ENCODE peak calls at places on chromosomes 13 and 19, in four cellular contexts. Z is HepG2, V is K562, X is H1. E is an unnamed sample.

GRCh38 chr13:114124486-114124885 is 7.9 kb downstream of the RASA3 start:
- DNase-seq in Z (no peak), V (no peak), X (no peak), E (no peak)

GRCh38 chr19:39388657-39389056 is 2.2 kb downstream of the PAF1 start:
- DNase-seq in Z (no peak), V (no peak), X (no peak), E (no peak)

GRCh38 chr13:98315466-98315865 is 138.4 kb upstream of the RNF113B start:
- DNase-seq in Z (no peak), V (no peak), X (no peak), E (no peak)

GRCh38 chr19:55086730-55087541 is 11.3 kb downstream of the EPS8L1 start:
- DNase-seq in Z (no peak), V (peak; percentile 26), X (peak; percentile 99), E (no peak)

GRCh38 chr13:44803390-44803789 is 185.9 kb downstream of the NUFIP1 start:
- DNase-seq in Z (no peak), V (no peak), X (no peak), E (no peak)

GRCh38 chr19:42628411-42629135 is 33.8 kb upstream of the CEACAM8 start:
- DNase-seq in Z (no peak), V (no peak), X (no peak), E (no peak)

GRCh38 chr19:54662730-54663129 is at the start of gene LILRB4:
- DNase-seq in Z (no peak), V (no peak), X (no peak), E (no peak)

GRCh38 chr13:98466634-98467236 is 110.2 kb downstream of the STK24 start:
- DNase-seq in Z (peak; percentile 43), V (peak; percentile 63), X (peak; percentile 94), E (no peak)

GRCh38 chr19:53606031-53606430 is 25.8 kb upstream of the DPRX start:
- DNase-seq in Z (no peak), V (no peak), X (no peak), E (no peak)

GRCh38 chr19:49140951-49141350 is 14.2 kb downstream of the HRC start:
- DNase-seq in Z (no peak), V (no peak), X (no peak), E (no peak)

GRCh38 chr19:54577334-54577733 is 3.7 kb downstream of the LILRA2 start:
- DNase-seq in Z (no peak), V (no peak), X (no peak), E (no peak)

GRCh38 chr13:98606296-98606695 is 29.4 kb upstream of the STK24 start:
- DNase-seq in Z (no peak), V (no peak), X (no peak), E (no peak)

GRCh38 chr13:43865892-43866291 is 13.6 kb downstream of the CCDC122 start:
- DNase-seq in Z (no peak), V (no peak), X (no peak), E (peak; percentile 43)

GRCh38 chr19:51365211-51366049 is 758 bp downstream of the ETFB start:
- DNase-seq in Z (peak; percentile 95), V (peak; percentile 49), X (no peak), E (no peak)

GRCh38 chr13:84973661-84974060 is 825.6 kb downstream of the SLITRK6 start:
- DNase-seq in Z (no peak), V (no peak), X (no peak), E (no peak)

GRCh38 chr13:27341616-27342015 is 71.0 kb downstream of the RASL11A start:
- DNase-seq in Z (no peak), V (peak; percentile 14), X (no peak), E (no peak)

GRCh38 chr19:5678071-5678682 is 2.1 kb downstream of the MICOS13 start:
- DNase-seq in Z (no peak), V (no peak), X (no peak), E (no peak)

GRCh38 chr19:10118960-10119359 is 739 bp downstream of the EIF3G start:
- DNase-seq in Z (no peak), V (no peak), X (no peak), E (no peak)

GRCh38 chr13:97367427-97367826 is 66.5 kb upstream of the RAP2A start:
- DNase-seq in Z (no peak), V (no peak), X (no peak), E (no peak)

GRCh38 chr19:16382775-16383543 is 58.3 kb downstream of the KLF2 start:
- DNase-seq in Z (peak; percentile 36), V (peak; percentile 75), X (peak; percentile 91), E (peak; percentile 56)

GRCh38 chr19:10417598-10418280 is 2.6 kb upstream of the PDE4A start:
- DNase-seq in Z (no peak), V (no peak), X (peak; percentile 77), E (no peak)

GRCh38 chr13:39561971-39562370 is 41.0 kb downstream of the LHFPL6 start:
- DNase-seq in Z (no peak), V (no peak), X (no peak), E (no peak)

GRCh38 chr13:48542581-48543341 is 9.9 kb upstream of the RCBTB2 start:
- DNase-seq in Z (peak; percentile 23), V (no peak), X (peak; percentile 49), E (no peak)

GRCh38 chr13:87887459-87888123 is 216.4 kb downstream of the SLITRK5 start:
- DNase-seq in Z (no peak), V (no peak), X (no peak), E (no peak)

GRCh38 chr13:84339456-84339855 is 457.2 kb upstream of the SLITRK1 start:
- DNase-seq in Z (no peak), V (no peak), X (no peak), E (no peak)

GRCh38 chr19:40598918-40599307 is 2.3 kb upstream of the LTBP4 start:
- DNase-seq in Z (no peak), V (no peak), X (no peak), E (no peak)

GRCh38 chr19:18733196-18733647 is 49.7 kb downstream of the CRTC1 start:
- DNase-seq in Z (peak; percentile 18), V (no peak), X (no peak), E (no peak)

GRCh38 chr19:33641261-33641660 is 19.5 kb downstream of the CHST8 start:
- DNase-seq in Z (no peak), V (no peak), X (no peak), E (no peak)

GRCh38 chr13:21970918-21971317 is 300.0 kb downstream of the FGF9 start:
- DNase-seq in Z (no peak), V (no peak), X (no peak), E (no peak)

GRCh38 chr19:34308381-34309367 is 54.3 kb downstream of the GARRE1 start:
- DNase-seq in Z (no peak), V (no peak), X (no peak), E (no peak)

GRCh38 chr13:105410602-105411001 is 1124.9 kb downstream of the EFNB2 start:
- DNase-seq in Z (peak; percentile 7), V (peak; percentile 8), X (peak; percentile 92), E (peak; percentile 23)

GRCh38 chr19:6010107-6010506 is 32.2 kb upstream of the RANBP3 start:
- DNase-seq in Z (no peak), V (no peak), X (no peak), E (no peak)

GRCh38 chr19:19260417-19260816 is 12.7 kb downstream of the TM6SF2 start:
- DNase-seq in Z (no peak), V (no peak), X (no peak), E (no peak)

GRCh38 chr19:45011959-45012358 is 10.7 kb downstream of the RELB start:
- DNase-seq in Z (no peak), V (no peak), X (no peak), E (no peak)

GRCh38 chr19:46866407-46867132 is 5.8 kb downstream of the ARHGAP35 start:
- DNase-seq in Z (peak; percentile 57), V (no peak), X (no peak), E (no peak)

GRCh38 chr19:46861691-46862503 is 1.1 kb downstream of the ARHGAP35 start:
- DNase-seq in Z (no peak), V (no peak), X (no peak), E (no peak)

GRCh38 chr19:46862504-46862835 is 1.7 kb downstream of the ARHGAP35 start:
- DNase-seq in Z (no peak), V (no peak), X (no peak), E (no peak)

GRCh38 chr19:46862974-46863632 is 2.3 kb downstream of the ARHGAP35 start:
- DNase-seq in Z (no peak), V (no peak), X (no peak), E (no peak)

DNA sequence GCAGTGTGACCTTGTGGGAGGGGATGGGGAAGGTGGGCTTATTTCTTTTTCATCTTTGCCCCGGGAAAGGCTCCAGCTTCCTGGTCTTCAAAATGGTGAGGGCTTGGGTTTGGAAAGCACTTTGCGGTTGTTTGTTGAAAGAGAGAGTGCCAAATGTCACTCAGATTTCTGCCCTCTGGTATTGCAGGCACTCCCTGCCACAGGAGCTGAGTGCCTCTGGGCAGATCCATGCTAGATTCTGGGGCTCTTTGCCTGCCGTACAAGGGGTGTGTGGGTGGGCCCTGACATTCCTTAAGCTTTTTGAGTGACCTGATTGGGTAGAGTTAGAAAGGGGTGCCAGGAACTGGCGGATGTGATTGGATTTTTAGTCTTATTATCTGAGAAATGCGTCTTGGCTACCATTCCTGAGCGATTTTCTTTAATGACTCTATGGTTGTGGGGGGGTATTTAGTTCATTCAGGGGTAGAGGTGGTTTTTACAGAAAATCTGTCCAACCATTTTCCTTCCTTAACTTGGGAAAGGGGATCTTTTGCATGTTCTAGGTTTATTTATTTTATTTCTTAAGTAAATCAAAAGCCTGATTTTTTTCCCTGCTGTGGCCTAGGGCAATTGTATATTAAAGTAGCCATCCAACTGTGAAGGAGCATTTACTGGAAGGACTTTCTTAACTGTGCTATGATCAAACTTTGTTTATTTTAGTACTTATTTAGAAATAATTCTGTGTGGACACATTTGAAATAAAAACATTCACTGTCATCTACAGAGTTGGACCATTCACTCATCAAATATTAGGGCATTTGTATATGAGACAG is 3.2 kb downstream of the ARHGAP35 start:
- DNase-seq in Z (peak; percentile 66), V (no peak), X (peak; percentile 65), E (no peak)
- H3K9ac ChIP-seq in Z (peak overlapping the region; percentile 94), V (peak overlapping the region; percentile 78), X (no peak overlapping the region), E (no peak overlapping the region)

DNA sequence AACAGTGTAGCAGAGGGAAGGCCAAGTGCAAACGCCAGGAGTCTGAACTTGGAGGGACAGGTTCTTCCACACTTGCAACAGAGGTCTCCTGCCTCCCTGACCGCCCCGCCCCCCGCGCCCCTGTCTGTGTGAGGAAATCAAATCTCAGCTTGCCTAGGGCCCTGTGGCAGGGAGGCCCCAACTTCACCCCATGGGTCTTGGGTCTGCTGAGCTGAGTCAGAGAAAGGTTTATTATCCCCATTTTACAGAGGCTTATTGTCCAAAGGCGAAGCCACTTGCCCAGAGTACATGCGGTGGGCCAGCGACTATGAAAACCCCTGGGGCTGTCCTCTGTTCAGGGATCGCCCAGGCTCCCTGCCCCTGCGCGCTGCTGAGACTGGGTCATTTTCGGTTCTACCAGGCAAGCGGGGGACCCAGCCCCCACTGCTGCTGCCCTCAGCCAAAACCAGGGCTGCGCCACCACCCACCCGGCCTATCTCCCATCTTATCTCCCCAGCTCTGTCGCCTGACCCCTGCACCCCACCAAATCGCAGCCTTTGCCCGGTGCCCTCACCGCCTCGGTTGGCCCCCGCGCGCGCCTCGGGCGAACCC is 956 bp upstream of the CERS4 start:
- DNase-seq in Z (no peak), V (no peak), X (peak; percentile 63), E (no peak)
- TF ChIP-seq SRF in Z (no peak), V (no peak), X (no peak), E (no peak)

GRCh38 chr19:38386300-38386967 is 1.4 kb downstream of the GGN start:
- DNase-seq in Z (no peak), V (peak; percentile 49), X (no peak), E (no peak)
- H3K36me3 ChIP-seq in Z (peaks cover 23% of the 10 kb centered on the region), V (peaks cover 48% of the 10 kb centered on the region), X (peaks cover 8% of the 10 kb centered on the region), E (peaks cover 20% of the 10 kb centered on the region)

GRCh38 chr19:46475976-46476375 is 4.6 kb upstream of the PNMA8A start:
- DNase-seq in Z (no peak), V (no peak), X (no peak), E (no peak)
- H3K9ac ChIP-seq in Z (no peak overlapping the region), V (no peak overlapping the region), X (no peak overlapping the region), E (no peak overlapping the region)

GRCh38 chr13:41137951-41138350 is 5.3 kb upstream of the KBTBD6 start:
- DNase-seq in Z (no peak), V (no peak), X (no peak), E (no peak)
- TF ChIP-seq SRF in Z (no peak), V (no peak), X (no peak), E (no peak)